ENCODE peak calls at places on chromosome 18, in nine cellular contexts. I, E, C, V, P, J, Y, Z and B are unnamed samples.

GRCh38 chr18:50274044-50274442 is 7.3 kb downstream of the MBD1 start:
- DNase-seq in V (no peak), J (no peak), Y (no peak), C (no peak), Z (no peak), I (no peak), P (no peak), E (no peak), B (no peak)

GRCh38 chr18:13256444-13257305 is 38.1 kb downstream of the LDLRAD4 start:
- DNase-seq in Y (no peak), E (no peak), Z (no peak), C (peak), J (peak), I (no peak), P (no peak), V (no peak), B (no peak)

GRCh38 chr18:44458777-44459176 is 221.9 kb upstream of the SETBP1 start:
- DNase-seq in J (no peak), E (no peak), Z (no peak), Y (no peak), V (no peak), I (peak), P (peak), C (no peak), B (peak)

GRCh38 chr18:63102941-63103744 is 216.4 kb downstream of the BCL2 start:
- DNase-seq in J (peak), V (no peak), P (no peak), C (no peak), Z (no peak), Y (no peak), I (no peak), E (no peak), B (no peak)

GRCh38 chr18:43863180-43863579 is 585.9 kb upstream of the SYT4 start:
- DNase-seq in P (peak), C (peak), Y (no peak), I (no peak), Z (no peak), V (no peak), E (no peak), J (no peak), B (no peak)

GRCh38 chr18:73531601-73532000 is 616.0 kb downstream of the FBXO15 start:
- DNase-seq in Y (no peak), P (no peak), C (no peak), V (no peak), J (no peak), Z (no peak), E (no peak), I (no peak), B (no peak)

GRCh38 chr18:58512161-58512581 is 116.7 kb downstream of the ALPK2 start:
- DNase-seq in Z (no peak), V (no peak), C (no peak), P (no peak), J (peak), Y (no peak), I (no peak), E (no peak), B (no peak)

GRCh38 chr18:11175266-11175947 is 26.0 kb upstream of the PIEZO2 start:
- DNase-seq in I (no peak), C (no peak), V (no peak), E (no peak), P (peak), Y (no peak), Z (no peak), J (no peak), B (peak)

GRCh38 chr18:46051731-46052461 is 20.2 kb downstream of the PSTPIP2 start:
- DNase-seq in V (no peak), E (no peak), P (peak), J (no peak), I (peak), C (no peak), Z (no peak), Y (peak), B (no peak)

GRCh38 chr18:47285456-47285855 is 34.0 kb upstream of the SKOR2 start:
- DNase-seq in P (no peak), I (no peak), C (no peak), V (no peak), E (no peak), J (no peak), Z (no peak), Y (no peak), B (no peak)

GRCh38 chr18:76985951-76986236 is 146.7 kb downstream of the MBP start:
- DNase-seq in Z (no peak), V (no peak), J (peak), I (no peak), P (no peak), C (no peak), Y (no peak), E (no peak), B (no peak)

GRCh38 chr18:9103488-9103887 is 989 bp downstream of the NDUFV2 start:
- DNase-seq in C (no peak), V (no peak), Y (peak), J (no peak), Z (no peak), I (no peak), E (no peak), P (peak), B (no peak)

GRCh38 chr18:79797518-79798345 is at the start of gene KCNG2:
- DNase-seq in C (no peak), P (no peak), J (peak), Z (no peak), V (no peak), Y (no peak), I (no peak), E (peak), B (no peak)

GRCh38 chr18:8797206-8797605 is 91.8 kb downstream of the MTCL1 start:
- DNase-seq in Y (peak), E (no peak), V (no peak), J (peak), C (no peak), P (peak), I (no peak), Z (no peak), B (no peak)

GRCh38 chr18:50926521-50926920 is 41.3 kb upstream of the ELAC1 start:
- DNase-seq in V (no peak), J (no peak), Y (no peak), E (no peak), P (no peak), C (no peak), I (no peak), Z (no peak), B (no peak)

GRCh38 chr18:59900222-59901128 is 679 bp downstream of the PMAIP1 start:
- DNase-seq in I (no peak), Z (no peak), J (peak), Y (peak), V (peak), P (peak), C (no peak), E (peak), B (no peak)

GRCh38 chr18:1585881-1586488 is 681.3 kb downstream of the ADCYAP1 start:
- DNase-seq in C (no peak), E (no peak), Y (peak), I (peak), Z (peak), V (no peak), J (no peak), P (peak), B (peak)

GRCh38 chr18:44229693-44230108 is 451.0 kb upstream of the SETBP1 start:
- DNase-seq in V (no peak), E (peak), J (no peak), C (peak), I (no peak), Y (no peak), Z (no peak), P (peak), B (peak)

GRCh38 chr18:57466745-57467144 is 31.6 kb downstream of the ONECUT2 start:
- DNase-seq in P (no peak), I (no peak), E (no peak), V (no peak), Y (no peak), Z (no peak), C (no peak), J (peak), B (no peak)
- TF ChIP-seq CTCF in P (no peak), I (no peak), E (no peak), V (no peak), Y (no peak), Z (no peak), C (peak), J (peak), B (no peak)

GRCh38 chr18:56353676-56354260 is 284.6 kb downstream of the TXNL1 start:
- DNase-seq in E (no peak), J (no peak), C (no peak), Z (no peak), V (no peak), P (no peak), Y (no peak), I (no peak), B (no peak)

DNA sequence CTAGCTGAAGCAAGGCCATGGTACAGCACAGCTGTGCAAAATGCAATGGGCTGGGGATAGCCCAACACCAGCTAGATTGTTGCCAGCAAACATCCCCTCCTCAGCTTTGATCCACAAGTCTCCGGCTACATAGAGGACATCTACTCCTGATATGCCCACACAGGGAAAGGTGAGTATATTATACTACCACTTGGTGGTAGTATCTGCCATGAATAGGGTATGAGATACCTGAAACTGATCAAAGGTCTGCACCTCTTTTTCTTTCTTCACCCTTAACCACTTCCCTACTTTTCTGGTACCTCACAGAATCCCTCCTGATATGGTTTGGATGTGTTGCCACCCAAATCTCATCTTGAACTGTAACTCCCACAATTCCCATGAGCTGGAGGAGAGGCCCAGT is 279.8 kb downstream of the TXNL1 start:
- DNase-seq in J (no peak), Z (no peak), I (no peak), C (no peak), P (no peak), V (no peak), Y (no peak), E (no peak), B (no peak)
- TF ChIP-seq CTCF in J (peak), Z (no peak), I (no peak), C (no peak), P (no peak), V (no peak), Y (peak), E (no peak), B (no peak)

GRCh38 chr18:293557-293956 is 25.7 kb upstream of the THOC1 start:
- DNase-seq in E (no peak), Y (no peak), Z (no peak), P (peak), J (no peak), C (no peak), V (no peak), I (no peak), B (peak)
- TF ChIP-seq CTCF in E (no peak), Y (no peak), Z (no peak), P (no peak), J (no peak), C (no peak), V (no peak), I (no peak), B (peak)

GRCh38 chr18:75545189-75545588 is 117.7 kb upstream of the SMIM21 start:
- DNase-seq in C (no peak), V (no peak), P (no peak), Y (no peak), J (no peak), E (no peak), Z (no peak), I (no peak), B (no peak)

GRCh38 chr18:75544496-75544895 is 117.0 kb upstream of the SMIM21 start:
- DNase-seq in I (no peak), C (no peak), J (no peak), Z (peak), Y (no peak), E (no peak), V (no peak), P (peak), B (peak)

GRCh38 chr18:75548353-75548752 is 120.8 kb upstream of the SMIM21 start:
- DNase-seq in V (no peak), Z (peak), I (no peak), P (no peak), E (no peak), C (no peak), J (peak), Y (no peak), B (no peak)

GRCh38 chr18:75544051-75544481 is 116.6 kb upstream of the SMIM21 start:
- DNase-seq in P (peak), V (no peak), Z (peak), E (no peak), C (no peak), Y (no peak), J (no peak), I (no peak), B (peak)

DNA sequence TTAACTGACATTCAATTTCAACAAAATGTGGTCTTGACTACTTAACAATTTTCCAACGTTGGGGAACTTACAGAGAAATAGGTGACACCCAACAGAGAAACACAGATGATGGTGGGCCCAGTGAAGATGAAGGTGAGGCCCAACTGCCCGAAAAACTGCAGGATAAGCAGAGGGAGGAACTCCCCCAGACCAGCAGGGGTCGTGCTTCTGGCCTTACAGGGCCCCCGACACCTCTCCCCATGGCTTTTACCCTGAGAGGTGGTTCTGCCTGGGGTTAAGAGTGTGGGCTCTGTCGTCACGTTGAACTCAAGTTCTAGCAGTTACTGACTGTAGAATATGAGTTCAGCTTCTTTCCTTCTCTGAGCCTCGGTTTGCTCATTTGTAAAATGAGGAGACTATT is 119.5 kb upstream of the SMIM21 start:
- DNase-seq in Y (no peak), C (no peak), P (no peak), E (no peak), V (no peak), I (no peak), Z (no peak), J (no peak), B (no peak)
- TF ChIP-seq CTCF in Y (no peak), C (no peak), P (peak), E (no peak), V (no peak), I (no peak), Z (no peak), J (peak), B (no peak)

GRCh38 chr18:35378206-35378795 is 1.2 kb upstream of the ZNF396 start:
- DNase-seq in I (no peak), P (peak), V (no peak), E (no peak), J (no peak), Z (no peak), C (no peak), Y (no peak), B (peak)
- TF ChIP-seq CTCF in I (no peak), P (no peak), V (no peak), E (no peak), J (no peak), Z (no peak), C (no peak), Y (no peak), B (peak)

DNA sequence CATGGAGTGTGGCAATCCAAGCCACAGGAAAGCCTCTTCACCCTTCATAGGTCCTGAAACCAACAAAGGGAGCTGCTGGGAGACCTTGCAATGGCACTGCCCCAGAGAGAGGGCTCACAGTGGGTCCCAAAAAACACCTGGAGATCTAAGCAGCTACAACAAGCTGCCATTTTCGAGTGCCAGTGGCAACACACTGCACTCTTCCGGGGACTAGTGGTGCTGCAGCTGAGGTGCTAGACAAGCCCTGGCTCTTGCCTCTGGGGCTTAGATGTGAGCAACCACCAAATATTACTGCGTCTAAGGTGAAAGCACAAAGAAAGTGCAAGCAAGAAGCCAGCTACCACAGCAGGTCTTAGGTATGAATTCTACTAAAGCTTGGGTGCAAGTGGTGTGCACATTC is 192.9 kb downstream of the NOL4 start:
- DNase-seq in P (no peak), V (no peak), E (no peak), C (no peak), I (no peak), Z (no peak), Y (no peak), J (peak), B (no peak)
- TF ChIP-seq CTCF in P (no peak), V (no peak), E (no peak), C (no peak), I (no peak), Z (no peak), Y (no peak), J (peak), B (no peak)

GRCh38 chr18:36576339-36576738 is 252.5 kb downstream of the TPGS2 start:
- DNase-seq in P (no peak), I (no peak), V (no peak), C (no peak), J (no peak), Z (no peak), Y (no peak), E (no peak), B (no peak)

GRCh38 chr18:36567800-36568199 is 261.0 kb downstream of the TPGS2 start:
- DNase-seq in P (no peak), Y (no peak), V (no peak), E (no peak), C (no peak), I (no peak), Z (no peak), J (no peak), B (no peak)

GRCh38 chr18:36568487-36568886 is 260.3 kb downstream of the TPGS2 start:
- DNase-seq in Z (no peak), E (no peak), C (no peak), Y (no peak), I (no peak), V (no peak), J (no peak), P (no peak), B (no peak)

DNA sequence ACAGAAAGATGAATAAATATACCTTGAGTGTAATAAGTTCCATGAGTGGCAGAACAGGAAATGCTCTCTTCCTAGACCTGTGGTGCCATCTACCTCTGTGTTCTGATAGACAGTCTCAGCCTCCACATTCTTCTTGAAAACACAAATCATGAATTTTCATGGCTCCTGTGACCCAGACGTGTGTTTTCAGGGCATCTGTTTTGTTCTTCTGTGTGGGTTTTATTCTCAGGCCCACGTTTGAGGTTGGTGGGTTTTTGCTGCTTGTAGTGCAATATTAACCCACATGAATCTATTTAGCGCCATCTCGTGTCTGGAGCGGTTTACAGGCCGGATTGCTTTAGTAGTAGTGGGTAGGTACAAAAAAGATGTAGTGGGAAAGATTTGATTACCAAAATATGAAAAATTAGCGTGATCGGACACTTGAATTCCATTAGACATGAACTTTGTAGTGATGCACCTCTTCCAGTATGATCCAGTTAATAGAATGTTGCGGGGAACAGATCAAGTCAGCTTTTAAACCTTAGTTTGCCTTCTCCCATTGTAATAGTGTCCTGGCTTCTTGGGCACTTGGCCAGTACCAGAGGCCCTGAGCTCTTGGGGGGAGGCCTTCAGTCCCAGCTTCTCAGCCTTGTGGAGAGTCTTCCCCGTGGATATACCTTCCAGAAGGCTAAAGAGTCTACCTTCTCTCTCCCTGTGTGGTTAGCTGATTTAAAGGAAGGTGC is 256.5 kb downstream of the TPGS2 start:
- DNase-seq in C (peak), Y (no peak), E (no peak), I (no peak), V (no peak), Z (peak), P (peak), J (peak), B (peak)
- TF ChIP-seq CTCF in C (peak), Y (peak), E (peak), I (peak), V (no peak), Z (peak), P (peak), J (peak), B (peak)